ENCODE peak calls at places on chromosome 19, in four cellular contexts. One of them, this sample, is unnamed.

GRCh38 chr19:9792191-9793050 is 23.9 kb upstream of the ZNF846 start:
- DNase-seq in fibroblast of the aortic adventitia: peak; percentile 89
- DNase-seq in astrocyte of the cerebellum: peak; percentile 90
- DNase-seq in upper lobe of right lung: peak; percentile 96
- DNase-seq in this sample: peak; percentile 96

GRCh38 chr19:18741566-18742121 is 49.5 kb downstream of the COMP start:
- DNase-seq in upper lobe of right lung: peak; percentile 94
- DNase-seq in astrocyte of the cerebellum: no peak
- DNase-seq in fibroblast of the aortic adventitia: no peak
- DNase-seq in this sample: no peak

GRCh38 chr19:10292206-10292788 is 2.5 kb downstream of the ICAM5 start:
- DNase-seq in astrocyte of the cerebellum: no peak
- DNase-seq in upper lobe of right lung: peak; percentile 96
- DNase-seq in fibroblast of the aortic adventitia: peak; percentile 25
- DNase-seq in this sample: peak; percentile 84

GRCh38 chr19:51702754-51703654 is 9.9 kb downstream of the SPACA6 start:
- DNase-seq in upper lobe of right lung: peak; percentile 77
- DNase-seq in astrocyte of the cerebellum: no peak
- DNase-seq in fibroblast of the aortic adventitia: no peak
- DNase-seq in this sample: no peak

GRCh38 chr19:55490478-55491436 is 2.5 kb downstream of the SSC5D start:
- DNase-seq in upper lobe of right lung: no peak
- DNase-seq in astrocyte of the cerebellum: no peak
- DNase-seq in fibroblast of the aortic adventitia: peak; percentile 50
- DNase-seq in this sample: peak; percentile 42

GRCh38 chr19:50893047-50893737 is 18.0 kb downstream of the KLK4 start:
- DNase-seq in upper lobe of right lung: no peak
- DNase-seq in fibroblast of the aortic adventitia: no peak
- DNase-seq in astrocyte of the cerebellum: no peak
- DNase-seq in this sample: no peak

GRCh38 chr19:11420429-11420893 is 1.3 kb upstream of the RGL3 start:
- DNase-seq in astrocyte of the cerebellum: no peak
- DNase-seq in upper lobe of right lung: no peak
- DNase-seq in fibroblast of the aortic adventitia: peak; percentile 27
- DNase-seq in this sample: peak; percentile 52

GRCh38 chr19:2160384-2160783 is 3.3 kb upstream of the DOT1L start:
- DNase-seq in fibroblast of the aortic adventitia: no peak
- DNase-seq in upper lobe of right lung: no peak
- DNase-seq in astrocyte of the cerebellum: no peak
- DNase-seq in this sample: no peak

GRCh38 chr19:41409288-41409687 is 11.7 kb downstream of the BCKDHA start:
- DNase-seq in upper lobe of right lung: no peak
- DNase-seq in astrocyte of the cerebellum: no peak
- DNase-seq in fibroblast of the aortic adventitia: peak; percentile 29
- DNase-seq in this sample: peak; percentile 21

GRCh38 chr19:29263305-29264080 is 50.5 kb upstream of the UQCRFS1 start:
- DNase-seq in upper lobe of right lung: no peak
- DNase-seq in fibroblast of the aortic adventitia: peak; percentile 55
- DNase-seq in astrocyte of the cerebellum: no peak
- DNase-seq in this sample: peak; percentile 63

GRCh38 chr19:54430306-54431254 is 15.3 kb downstream of the TTYH1 start:
- DNase-seq in upper lobe of right lung: no peak
- DNase-seq in astrocyte of the cerebellum: no peak
- DNase-seq in fibroblast of the aortic adventitia: no peak
- DNase-seq in this sample: peak; percentile 67

GRCh38 chr19:42250249-42250665 is 4.7 kb downstream of the ERF start:
- DNase-seq in astrocyte of the cerebellum: no peak
- DNase-seq in upper lobe of right lung: peak; percentile 66
- DNase-seq in fibroblast of the aortic adventitia: no peak
- DNase-seq in this sample: no peak

GRCh38 chr19:10424011-10424637 is 3.8 kb downstream of the PDE4A start:
- DNase-seq in astrocyte of the cerebellum: no peak
- DNase-seq in upper lobe of right lung: peak; percentile 92
- DNase-seq in fibroblast of the aortic adventitia: peak; percentile 63
- DNase-seq in this sample: peak; percentile 86

GRCh38 chr19:55368701-55369563 is 1.3 kb downstream of the IL11 start:
- DNase-seq in fibroblast of the aortic adventitia: peak; percentile 52
- DNase-seq in astrocyte of the cerebellum: no peak
- DNase-seq in upper lobe of right lung: no peak
- DNase-seq in this sample: peak; percentile 75

GRCh38 chr19:48445256-48445605 is 552 bp upstream of the GRWD1 start:
- DNase-seq in astrocyte of the cerebellum: peak; percentile 82
- DNase-seq in fibroblast of the aortic adventitia: peak; percentile 96
- DNase-seq in upper lobe of right lung: no peak
- DNase-seq in this sample: peak; percentile 86

GRCh38 chr19:33226550-33227241 is 1.0 kb upstream of the SLC7A10 start:
- DNase-seq in astrocyte of the cerebellum: no peak
- DNase-seq in fibroblast of the aortic adventitia: no peak
- DNase-seq in upper lobe of right lung: peak; percentile 89
- DNase-seq in this sample: no peak

GRCh38 chr19:38941979-38942378 is 11.2 kb downstream of the MRPS12 start:
- DNase-seq in astrocyte of the cerebellum: no peak
- DNase-seq in fibroblast of the aortic adventitia: no peak
- DNase-seq in upper lobe of right lung: no peak
- DNase-seq in this sample: no peak

GRCh38 chr19:7832781-7833180 is 2.8 kb downstream of the EVI5L start:
- DNase-seq in upper lobe of right lung: no peak
- DNase-seq in astrocyte of the cerebellum: no peak
- DNase-seq in fibroblast of the aortic adventitia: peak; percentile 56
- DNase-seq in this sample: peak; percentile 43

GRCh38 chr19:39637891-39638290 is 17.8 kb upstream of the LGALS16 start:
- DNase-seq in astrocyte of the cerebellum: no peak
- DNase-seq in upper lobe of right lung: no peak
- DNase-seq in fibroblast of the aortic adventitia: no peak
- DNase-seq in this sample: no peak

GRCh38 chr19:33493401-33494275 is 28.0 kb downstream of the PEPD start:
- DNase-seq in astrocyte of the cerebellum: no peak
- DNase-seq in upper lobe of right lung: no peak
- DNase-seq in fibroblast of the aortic adventitia: no peak
- DNase-seq in this sample: no peak

GRCh38 chr19:10395003-10395402 is 8.3 kb downstream of the CDC37 start:
- DNase-seq in upper lobe of right lung: no peak
- DNase-seq in astrocyte of the cerebellum: no peak
- DNase-seq in fibroblast of the aortic adventitia: no peak
- DNase-seq in this sample: no peak

GRCh38 chr19:10929402-10929794 is 787 bp downstream of the TIMM29 start:
- DNase-seq in upper lobe of right lung: no peak
- DNase-seq in astrocyte of the cerebellum: no peak
- DNase-seq in fibroblast of the aortic adventitia: no peak
- DNase-seq in this sample: no peak

GRCh38 chr19:29667941-29668340 is 2.7 kb downstream of the PLEKHF1 start:
- DNase-seq in fibroblast of the aortic adventitia: no peak
- DNase-seq in upper lobe of right lung: peak; percentile 50
- DNase-seq in astrocyte of the cerebellum: no peak
- DNase-seq in this sample: no peak

GRCh38 chr19:19106061-19106551 is 32.2 kb downstream of the TMEM161A start:
- DNase-seq in fibroblast of the aortic adventitia: no peak
- DNase-seq in upper lobe of right lung: no peak
- DNase-seq in astrocyte of the cerebellum: no peak
- DNase-seq in this sample: peak; percentile 46

GRCh38 chr19:2561895-2562294 is 86.0 kb downstream of the GADD45B start:
- DNase-seq in fibroblast of the aortic adventitia: no peak
- DNase-seq in astrocyte of the cerebellum: no peak
- DNase-seq in upper lobe of right lung: no peak
- DNase-seq in this sample: no peak

GRCh38 chr19:46271488-46272197 is 25.2 kb upstream of the HIF3A start:
- DNase-seq in upper lobe of right lung: no peak
- DNase-seq in astrocyte of the cerebellum: peak; percentile 95
- DNase-seq in fibroblast of the aortic adventitia: peak; percentile 88
- DNase-seq in this sample: peak; percentile 24

GRCh38 chr19:39237200-39238184 is 7.3 kb downstream of the IFNL3 start:
- DNase-seq in upper lobe of right lung: peak; percentile 93
- DNase-seq in fibroblast of the aortic adventitia: no peak
- DNase-seq in astrocyte of the cerebellum: no peak
- DNase-seq in this sample: peak; percentile 4

GRCh38 chr19:38155453-38155852 is 68.6 kb downstream of the DPF1 start:
- DNase-seq in upper lobe of right lung: no peak
- DNase-seq in astrocyte of the cerebellum: no peak
- DNase-seq in fibroblast of the aortic adventitia: peak; percentile 14
- DNase-seq in this sample: peak; percentile 50

GRCh38 chr19:40466219-40467006 is at the start of gene SPTBN4:
- DNase-seq in upper lobe of right lung: peak; percentile 82
- DNase-seq in astrocyte of the cerebellum: no peak
- DNase-seq in fibroblast of the aortic adventitia: no peak
- DNase-seq in this sample: peak; percentile 14

GRCh38 chr19:49556412-49557398 is 23.7 kb downstream of the NOSIP start:
- DNase-seq in upper lobe of right lung: no peak
- DNase-seq in fibroblast of the aortic adventitia: no peak
- DNase-seq in astrocyte of the cerebellum: no peak
- DNase-seq in this sample: no peak

GRCh38 chr19:1440418-1440801 is 2.2 kb downstream of the RPS15 start:
- DNase-seq in astrocyte of the cerebellum: no peak
- DNase-seq in fibroblast of the aortic adventitia: no peak
- DNase-seq in upper lobe of right lung: no peak
- DNase-seq in this sample: no peak

GRCh38 chr19:10037367-10037766 is 24.1 kb downstream of the RDH8 start:
- DNase-seq in astrocyte of the cerebellum: no peak
- DNase-seq in fibroblast of the aortic adventitia: no peak
- DNase-seq in upper lobe of right lung: no peak
- DNase-seq in this sample: no peak

GRCh38 chr19:55305491-55305890 is 19.6 kb downstream of the TMEM150B start:
- DNase-seq in astrocyte of the cerebellum: no peak
- DNase-seq in upper lobe of right lung: no peak
- DNase-seq in fibroblast of the aortic adventitia: peak; percentile 25
- DNase-seq in this sample: no peak

DNA sequence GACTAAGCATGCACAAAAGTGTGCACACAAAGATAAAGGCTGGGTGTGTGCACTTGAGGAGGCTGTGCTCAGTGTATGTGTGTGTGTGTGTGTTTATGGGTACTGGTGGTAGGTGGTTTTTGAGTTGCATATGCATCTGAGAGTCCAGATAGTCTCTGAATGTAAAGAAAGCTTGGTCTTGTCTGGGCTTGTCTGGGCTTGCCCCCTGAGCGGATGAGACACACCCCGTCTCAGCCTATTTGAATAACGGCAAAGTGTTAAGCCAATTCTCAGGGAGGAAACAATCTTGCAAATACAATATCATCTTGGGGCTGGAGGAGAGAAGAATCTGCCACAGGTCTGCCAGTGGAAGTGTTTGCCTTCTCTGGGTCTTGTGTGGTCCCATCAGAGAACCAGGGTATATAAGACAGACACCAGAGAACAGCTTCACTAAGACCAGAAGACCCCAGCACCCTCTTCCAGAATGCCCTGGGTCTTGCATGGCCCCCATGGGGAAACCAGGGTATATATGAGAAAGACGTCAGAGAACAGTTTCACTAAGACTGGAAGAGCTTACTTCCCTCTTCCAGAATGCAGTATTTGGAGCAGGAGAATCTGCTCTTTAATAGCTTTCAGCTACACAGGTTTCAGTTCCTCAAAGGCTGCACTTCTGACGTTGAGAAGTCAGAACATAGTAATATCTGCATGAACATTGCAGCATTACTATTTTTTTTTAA is 13.4 kb downstream of the CD70 start:
- DNase-seq in astrocyte of the cerebellum: no peak
- DNase-seq in upper lobe of right lung: no peak
- DNase-seq in fibroblast of the aortic adventitia: peak; percentile 30
- DNase-seq in this sample: no peak
- H3K4me3 ChIP-seq in astrocyte of the cerebellum: no peak overlapping the region
- H3K4me3 ChIP-seq in upper lobe of right lung: no peak overlapping the region
- H3K4me3 ChIP-seq in fibroblast of the aortic adventitia: no peak overlapping the region
- H3K4me3 ChIP-seq in this sample: no peak overlapping the region

GRCh38 chr19:17074628-17075034 is 621 bp downstream of the HAUS8 start:
- DNase-seq in astrocyte of the cerebellum: no peak
- DNase-seq in fibroblast of the aortic adventitia: no peak
- DNase-seq in upper lobe of right lung: no peak
- DNase-seq in this sample: no peak

GRCh38 chr19:17070912-17071311 is 4.3 kb downstream of the HAUS8 start:
- DNase-seq in fibroblast of the aortic adventitia: no peak
- DNase-seq in astrocyte of the cerebellum: no peak
- DNase-seq in upper lobe of right lung: no peak
- DNase-seq in this sample: no peak

GRCh38 chr19:17070421-17070820 is 4.8 kb downstream of the HAUS8 start:
- DNase-seq in upper lobe of right lung: no peak
- DNase-seq in astrocyte of the cerebellum: no peak
- DNase-seq in fibroblast of the aortic adventitia: no peak
- DNase-seq in this sample: no peak

GRCh38 chr19:17073869-17074627 is 1.2 kb downstream of the HAUS8 start:
- DNase-seq in upper lobe of right lung: no peak
- DNase-seq in fibroblast of the aortic adventitia: no peak
- DNase-seq in astrocyte of the cerebellum: no peak
- DNase-seq in this sample: peak; percentile 39

GRCh38 chr19:17069249-17069648 is 6.0 kb downstream of the HAUS8 start:
- DNase-seq in upper lobe of right lung: no peak
- DNase-seq in fibroblast of the aortic adventitia: no peak
- DNase-seq in astrocyte of the cerebellum: no peak
- DNase-seq in this sample: no peak
- TF ChIP-seq CTCF in upper lobe of right lung: no peak
- TF ChIP-seq CTCF in fibroblast of the aortic adventitia: no peak
- TF ChIP-seq CTCF in astrocyte of the cerebellum: no peak
- TF ChIP-seq CTCF in this sample: no peak

GRCh38 chr19:12940897-12941296 is 2.5 kb downstream of the CALR start:
- DNase-seq in upper lobe of right lung: no peak
- DNase-seq in astrocyte of the cerebellum: no peak
- DNase-seq in fibroblast of the aortic adventitia: no peak
- DNase-seq in this sample: no peak

GRCh38 chr19:12938536-12939291 is at the start of gene CALR:
- DNase-seq in fibroblast of the aortic adventitia: peak; percentile 37
- DNase-seq in astrocyte of the cerebellum: no peak
- DNase-seq in upper lobe of right lung: no peak
- DNase-seq in this sample: no peak

GRCh38 chr19:12939292-12939606 is 840 bp downstream of the CALR start:
- DNase-seq in upper lobe of right lung: no peak
- DNase-seq in astrocyte of the cerebellum: no peak
- DNase-seq in fibroblast of the aortic adventitia: peak; percentile 56
- DNase-seq in this sample: peak; percentile 65

GRCh38 chr19:12938054-12938535 is 314 bp upstream of the CALR start:
- DNase-seq in upper lobe of right lung: peak; percentile 99
- DNase-seq in astrocyte of the cerebellum: peak; percentile 99
- DNase-seq in fibroblast of the aortic adventitia: peak; percentile 100
- DNase-seq in this sample: peak; percentile 100

DNA sequence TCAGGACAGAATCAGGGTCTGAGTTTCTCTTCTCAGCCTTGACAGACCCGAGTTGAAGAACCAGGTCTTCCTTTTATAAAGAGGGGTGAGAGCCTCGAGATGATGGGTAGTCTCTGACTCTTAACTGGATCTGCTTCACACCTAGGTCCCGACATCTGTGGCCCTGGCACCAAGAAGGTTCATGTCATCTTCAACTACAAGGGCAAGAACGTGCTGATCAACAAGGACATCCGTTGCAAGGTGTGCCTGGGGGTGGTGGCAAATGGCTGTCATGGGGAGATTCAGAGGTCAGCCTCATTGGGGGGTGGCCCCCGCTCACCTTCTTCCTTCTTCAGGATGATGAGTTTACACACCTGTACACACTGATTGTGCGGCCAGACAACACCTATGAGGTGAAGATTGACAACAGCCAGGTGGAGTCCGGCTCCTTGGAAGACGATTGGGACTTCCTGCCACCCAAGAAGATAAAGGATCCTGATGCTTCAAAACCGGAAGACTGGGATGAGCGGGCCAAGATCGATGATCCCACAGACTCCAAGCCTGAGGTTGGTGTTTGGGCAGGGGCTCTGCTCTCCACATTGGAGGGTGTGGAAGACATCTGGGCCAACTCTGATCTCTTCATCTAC is 1.6 kb downstream of the CALR start:
- DNase-seq in astrocyte of the cerebellum: no peak
- DNase-seq in upper lobe of right lung: no peak
- DNase-seq in fibroblast of the aortic adventitia: no peak
- DNase-seq in this sample: no peak
- H3K4me3 ChIP-seq in astrocyte of the cerebellum: peak overlapping the region; percentile 100
- H3K4me3 ChIP-seq in upper lobe of right lung: peak overlapping the region; percentile 74
- H3K4me3 ChIP-seq in fibroblast of the aortic adventitia: peak overlapping the region; percentile 93
- H3K4me3 ChIP-seq in this sample: peak overlapping the region; percentile 63

GRCh38 chr19:4140237-4140711 is 13.2 kb upstream of the CREB3L3 start:
- DNase-seq in fibroblast of the aortic adventitia: peak; percentile 79
- DNase-seq in astrocyte of the cerebellum: no peak
- DNase-seq in upper lobe of right lung: no peak
- DNase-seq in this sample: peak; percentile 48
- TF ChIP-seq CTCF in fibroblast of the aortic adventitia: peak; percentile 81
- TF ChIP-seq CTCF in astrocyte of the cerebellum: peak; percentile 84
- TF ChIP-seq CTCF in upper lobe of right lung: peak; percentile 58
- TF ChIP-seq CTCF in this sample: peak; percentile 76

This sample was measured in foreskin fibroblast.